ENCODE peak calls at places on chromosomes 7 and 10, in four cellular contexts. One of them, this sample, is unnamed.
A peak's percentile ranks its signal among the peaks of the same experiment; 100 is the strongest.

GRCh38 chr10:73641272-73642060 is at the start of gene MYOZ1:
- DNase-seq in NCI-H1105 treated with DMSO at 0.1 percent for 48 hours: no peak
- DNase-seq in EH: peak; percentile 82
- DNase-seq in pancreas: no peak
- DNase-seq in this sample: no peak

GRCh38 chr7:116101709-116102108 is 71.1 kb upstream of the TFEC start:
- DNase-seq in pancreas: no peak
- DNase-seq in EH: peak; percentile 27
- DNase-seq in NCI-H1105 treated with DMSO at 0.1 percent for 48 hours: no peak
- DNase-seq in this sample: no peak

GRCh38 chr7:35985126-35985754 is 167.8 kb upstream of the EEPD1 start:
- DNase-seq in pancreas: peak; percentile 82
- DNase-seq in NCI-H1105 treated with DMSO at 0.1 percent for 48 hours: peak; percentile 66
- DNase-seq in EH: peak; percentile 78
- DNase-seq in this sample: peak; percentile 90

GRCh38 chr10:111656066-111656465 is 527.5 kb downstream of the GPAM start:
- DNase-seq in pancreas: no peak
- DNase-seq in NCI-H1105 treated with DMSO at 0.1 percent for 48 hours: no peak
- DNase-seq in EH: no peak
- DNase-seq in this sample: no peak

GRCh38 chr10:51369903-51370302 is 295.6 kb downstream of the PRKG1 start:
- DNase-seq in NCI-H1105 treated with DMSO at 0.1 percent for 48 hours: no peak
- DNase-seq in EH: peak; percentile 69
- DNase-seq in pancreas: no peak
- DNase-seq in this sample: no peak

GRCh38 chr7:1909476-1909875 is 239.4 kb downstream of the ELFN1 start:
- DNase-seq in EH: no peak
- DNase-seq in pancreas: no peak
- DNase-seq in NCI-H1105 treated with DMSO at 0.1 percent for 48 hours: no peak
- DNase-seq in this sample: no peak

GRCh38 chr10:122338609-122339441 is 35.7 kb upstream of the PLEKHA1 start:
- DNase-seq in EH: no peak
- DNase-seq in NCI-H1105 treated with DMSO at 0.1 percent for 48 hours: no peak
- DNase-seq in pancreas: no peak
- DNase-seq in this sample: no peak

GRCh38 chr10:73480158-73480557 is 15.7 kb downstream of the PPP3CB start:
- DNase-seq in NCI-H1105 treated with DMSO at 0.1 percent for 48 hours: no peak
- DNase-seq in EH: peak; percentile 62
- DNase-seq in pancreas: no peak
- DNase-seq in this sample: no peak

GRCh38 chr10:103651783-103652476 is 158.4 kb downstream of the NEURL1 start:
- DNase-seq in EH: no peak
- DNase-seq in pancreas: no peak
- DNase-seq in NCI-H1105 treated with DMSO at 0.1 percent for 48 hours: no peak
- DNase-seq in this sample: peak; percentile 56

GRCh38 chr7:388461-388960 is 98.5 kb downstream of the FOXL3 start:
- DNase-seq in pancreas: peak; percentile 49
- DNase-seq in EH: no peak
- DNase-seq in NCI-H1105 treated with DMSO at 0.1 percent for 48 hours: no peak
- DNase-seq in this sample: no peak

GRCh38 chr7:94044806-94045205 is 40.7 kb upstream of the BET1 start:
- DNase-seq in NCI-H1105 treated with DMSO at 0.1 percent for 48 hours: no peak
- DNase-seq in pancreas: no peak
- DNase-seq in EH: no peak
- DNase-seq in this sample: no peak

GRCh38 chr10:3468919-3469638 is 296.5 kb upstream of the PITRM1 start:
- DNase-seq in NCI-H1105 treated with DMSO at 0.1 percent for 48 hours: no peak
- DNase-seq in pancreas: no peak
- DNase-seq in EH: peak; percentile 94
- DNase-seq in this sample: peak; percentile 47

GRCh38 chr10:14873090-14873760 is 5.4 kb upstream of the SUV39H2 start:
- DNase-seq in EH: peak; percentile 80
- DNase-seq in pancreas: no peak
- DNase-seq in NCI-H1105 treated with DMSO at 0.1 percent for 48 hours: no peak
- DNase-seq in this sample: no peak

GRCh38 chr10:11631890-11632587 is 20.6 kb upstream of the USP6NL start:
- DNase-seq in NCI-H1105 treated with DMSO at 0.1 percent for 48 hours: no peak
- DNase-seq in EH: no peak
- DNase-seq in pancreas: no peak
- DNase-seq in this sample: no peak

GRCh38 chr7:111011500-111011899 is 79.4 kb upstream of the LRRN3 start:
- DNase-seq in NCI-H1105 treated with DMSO at 0.1 percent for 48 hours: no peak
- DNase-seq in pancreas: no peak
- DNase-seq in EH: peak; percentile 42
- DNase-seq in this sample: no peak

GRCh38 chr7:9204571-9204970 is 771.2 kb downstream of the NXPH1 start:
- DNase-seq in pancreas: no peak
- DNase-seq in NCI-H1105 treated with DMSO at 0.1 percent for 48 hours: no peak
- DNase-seq in EH: no peak
- DNase-seq in this sample: no peak

GRCh38 chr10:90777614-90778013 is 80.2 kb downstream of the HTR7 start:
- DNase-seq in NCI-H1105 treated with DMSO at 0.1 percent for 48 hours: no peak
- DNase-seq in pancreas: no peak
- DNase-seq in EH: no peak
- DNase-seq in this sample: peak; percentile 53

GRCh38 chr7:144812379-144813283 is 23.2 kb downstream of the TPK1 start:
- DNase-seq in EH: no peak
- DNase-seq in pancreas: no peak
- DNase-seq in NCI-H1105 treated with DMSO at 0.1 percent for 48 hours: no peak
- DNase-seq in this sample: no peak

GRCh38 chr10:24465899-24466615 is 257.1 kb downstream of the KIAA1217 start:
- DNase-seq in NCI-H1105 treated with DMSO at 0.1 percent for 48 hours: no peak
- DNase-seq in EH: peak; percentile 91
- DNase-seq in pancreas: no peak
- DNase-seq in this sample: no peak

GRCh38 chr7:146635200-146636032 is 518.8 kb downstream of the CNTNAP2 start:
- DNase-seq in NCI-H1105 treated with DMSO at 0.1 percent for 48 hours: peak; percentile 98
- DNase-seq in pancreas: no peak
- DNase-seq in EH: no peak
- DNase-seq in this sample: no peak

GRCh38 chr7:116236020-116236630 is 25.8 kb downstream of the TES start:
- DNase-seq in EH: peak; percentile 67
- DNase-seq in pancreas: no peak
- DNase-seq in NCI-H1105 treated with DMSO at 0.1 percent for 48 hours: peak; percentile 32
- DNase-seq in this sample: peak; percentile 68

GRCh38 chr7:123757095-123757494 is 8.3 kb upstream of the WASL start:
- DNase-seq in NCI-H1105 treated with DMSO at 0.1 percent for 48 hours: no peak
- DNase-seq in pancreas: no peak
- DNase-seq in EH: peak; percentile 25
- DNase-seq in this sample: no peak

GRCh38 chr7:155226261-155227003 is 71.2 kb upstream of the INSIG1 start:
- DNase-seq in NCI-H1105 treated with DMSO at 0.1 percent for 48 hours: no peak
- DNase-seq in EH: no peak
- DNase-seq in pancreas: peak; percentile 74
- DNase-seq in this sample: no peak

GRCh38 chr7:28953628-28954027 is 4.5 kb downstream of the TRIL start:
- DNase-seq in NCI-H1105 treated with DMSO at 0.1 percent for 48 hours: peak; percentile 11
- DNase-seq in EH: peak; percentile 69
- DNase-seq in pancreas: no peak
- DNase-seq in this sample: no peak

GRCh38 chr7:139860090-139860773 is 31.2 kb downstream of the TBXAS1 start:
- DNase-seq in pancreas: no peak
- DNase-seq in EH: no peak
- DNase-seq in NCI-H1105 treated with DMSO at 0.1 percent for 48 hours: no peak
- DNase-seq in this sample: peak; percentile 62

GRCh38 chr10:53434413-53434812 is 661.8 kb upstream of the MBL2 start:
- DNase-seq in NCI-H1105 treated with DMSO at 0.1 percent for 48 hours: no peak
- DNase-seq in pancreas: no peak
- DNase-seq in EH: no peak
- DNase-seq in this sample: no peak

GRCh38 chr10:46239999-46240683 is 46.7 kb upstream of the ANTXRL start:
- DNase-seq in EH: no peak
- DNase-seq in NCI-H1105 treated with DMSO at 0.1 percent for 48 hours: no peak
- DNase-seq in pancreas: no peak
- DNase-seq in this sample: no peak

GRCh38 chr10:4352566-4352961 is 473.4 kb upstream of the AKR1E2 start:
- DNase-seq in EH: no peak
- DNase-seq in NCI-H1105 treated with DMSO at 0.1 percent for 48 hours: no peak
- DNase-seq in pancreas: no peak
- DNase-seq in this sample: no peak

GRCh38 chr10:100370976-100371706 is 24.1 kb downstream of the SCD start:
- DNase-seq in EH: peak; percentile 83
- DNase-seq in pancreas: peak; percentile 81
- DNase-seq in NCI-H1105 treated with DMSO at 0.1 percent for 48 hours: no peak
- DNase-seq in this sample: peak; percentile 91

GRCh38 chr7:130365511-130366441 is 14.5 kb upstream of the CPA1 start:
- DNase-seq in EH: peak; percentile 87
- DNase-seq in NCI-H1105 treated with DMSO at 0.1 percent for 48 hours: peak; percentile 100
- DNase-seq in pancreas: no peak
- DNase-seq in this sample: peak; percentile 70

GRCh38 chr10:80357804-80358125 is 1.2 kb downstream of the DYDC2 start:
- DNase-seq in pancreas: no peak
- DNase-seq in EH: no peak
- DNase-seq in NCI-H1105 treated with DMSO at 0.1 percent for 48 hours: no peak
- DNase-seq in this sample: no peak

GRCh38 chr10:18446205-18446604 is 205.2 kb downstream of the NSUN6 start:
- DNase-seq in pancreas: no peak
- DNase-seq in NCI-H1105 treated with DMSO at 0.1 percent for 48 hours: no peak
- DNase-seq in EH: no peak
- DNase-seq in this sample: no peak

This sample was measured in Ammon's horn.